ENCODE peak calls at places on chromosome 11, in seven cellular contexts. Q is mammary epithelial cell, Y is pancreas, W is upper lobe of right lung, J is kidney, V is H9, A is endodermal cell. I is an unnamed sample. For H3K4me1, the result is how much of the 10 kb centered on the place peaks cover.

GRCh38 chr11:2215561-2216399 is 44.2 kb upstream of the TH start:
- DNase-seq in Q (no peak), Y (peak), W (peak), J (peak), V (peak), A (peak), I (peak)

GRCh38 chr11:46216040-46216764 is 61.3 kb upstream of the CREB3L1 start:
- DNase-seq in Q (no peak), Y (no peak), W (no peak), J (no peak), V (no peak), A (no peak), I (no peak)

GRCh38 chr11:100855466-100856067 is 168.5 kb downstream of the ARHGAP42 start:
- DNase-seq in Q (peak), Y (no peak), W (no peak), J (no peak), V (no peak), A (no peak), I (no peak)

GRCh38 chr11:75583710-75584658 is 21.9 kb downstream of the SERPINH1 start:
- DNase-seq in Q (no peak), Y (peak), W (peak), J (peak), V (peak), A (peak), I (peak)

GRCh38 chr11:9896902-9897301 is 233.0 kb downstream of the SWAP70 start:
- DNase-seq in Q (no peak), Y (no peak), W (no peak), J (no peak), V (no peak), A (no peak), I (no peak)

GRCh38 chr11:125211191-125211953 is 46.8 kb downstream of the PKNOX2 start:
- DNase-seq in Q (no peak), Y (no peak), W (no peak), J (no peak), V (no peak), A (peak), I (no peak)

GRCh38 chr11:45217991-45218390 is 68.2 kb downstream of the SYT13 start:
- DNase-seq in Q (peak), Y (no peak), W (no peak), J (no peak), V (no peak), A (no peak), I (no peak)

GRCh38 chr11:111205622-111206385 is 39.7 kb upstream of the POU2AF2 start:
- DNase-seq in Q (no peak), Y (no peak), W (no peak), J (no peak), V (no peak), A (no peak), I (no peak)

GRCh38 chr11:103397369-103397768 is 288.1 kb downstream of the DYNC2H1 start:
- DNase-seq in Q (no peak), Y (no peak), W (no peak), J (no peak), V (no peak), A (no peak), I (no peak)

GRCh38 chr11:114678125-114679036 is at the start of gene NXPE2:
- DNase-seq in Q (peak), Y (no peak), W (no peak), J (no peak), V (no peak), A (no peak), I (no peak)

GRCh38 chr11:111334495-111335123 is 36.3 kb downstream of the POU2AF3 start:
- DNase-seq in Q (no peak), Y (peak), W (no peak), J (no peak), V (no peak), A (peak), I (no peak)

GRCh38 chr11:131817701-131818188 is 447.3 kb downstream of the NTM start:
- DNase-seq in Q (no peak), Y (no peak), W (no peak), J (no peak), V (no peak), A (no peak), I (no peak)

GRCh38 chr11:86346513-86346912 is 28.2 kb upstream of the CCDC81 start:
- DNase-seq in Q (no peak), Y (no peak), W (no peak), J (no peak), V (no peak), A (no peak), I (no peak)

GRCh38 chr11:94987378-94987777 is 13.9 kb downstream of the KDM4D start:
- DNase-seq in Q (no peak), Y (no peak), W (no peak), J (no peak), V (no peak), A (no peak), I (no peak)

GRCh38 chr11:113579292-113579940 is 104.2 kb upstream of the DRD2 start:
- DNase-seq in Q (no peak), Y (no peak), W (no peak), J (no peak), V (no peak), A (peak), I (no peak)

GRCh38 chr11:19382131-19382611 is 141.4 kb upstream of the E2F8 start:
- DNase-seq in Q (no peak), Y (no peak), W (no peak), J (no peak), V (no peak), A (no peak), I (no peak)

GRCh38 chr11:69638941-69639681 is 1.8 kb upstream of the CCND1 start:
- DNase-seq in Q (peak), Y (peak), W (peak), J (peak), V (peak), A (peak), I (peak)

GRCh38 chr11:119697882-119698281 is 31.1 kb downstream of the NECTIN1 start:
- DNase-seq in Q (no peak), Y (peak), W (no peak), J (no peak), V (no peak), A (no peak), I (no peak)

GRCh38 chr11:119700030-119700429 is 29.0 kb downstream of the NECTIN1 start:
- DNase-seq in Q (no peak), Y (peak), W (no peak), J (no peak), V (no peak), A (no peak), I (no peak)

GRCh38 chr11:119697445-119697844 is 31.6 kb downstream of the NECTIN1 start:
- DNase-seq in Q (no peak), Y (no peak), W (no peak), J (no peak), V (no peak), A (no peak), I (no peak)

GRCh38 chr11:119700536-119701346 is 28.3 kb downstream of the NECTIN1 start:
- DNase-seq in Q (peak), Y (peak), W (peak), J (no peak), V (no peak), A (no peak), I (no peak)

DNA sequence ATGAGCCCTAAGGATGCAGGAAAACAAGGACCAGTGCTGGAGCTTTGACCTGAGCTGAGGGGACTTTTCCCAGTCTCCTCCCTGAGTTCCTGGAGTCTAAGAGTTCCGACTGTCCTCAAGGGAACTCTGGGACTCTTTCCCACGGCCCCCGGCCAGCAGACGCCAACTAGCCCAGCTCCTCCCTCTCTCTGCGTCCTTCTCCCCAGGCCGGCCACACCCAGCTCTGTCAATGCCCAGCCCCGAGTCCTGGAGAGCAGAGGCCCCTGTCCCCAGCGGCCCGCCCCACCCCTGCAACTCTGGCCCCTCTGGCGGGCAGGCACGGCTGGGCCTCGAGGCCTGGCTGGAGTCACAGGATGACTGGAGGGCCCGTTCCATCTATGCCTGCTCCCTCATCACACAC is 29.8 kb downstream of the NECTIN1 start:
- DNase-seq in Q (peak), Y (peak), W (peak), J (peak), V (no peak), A (no peak), I (no peak)
- H3K4me1 ChIP-seq in Q (half or more), Y (under half), W (under half), J (under half), V (under half), A (under half), I (under half)

DNA sequence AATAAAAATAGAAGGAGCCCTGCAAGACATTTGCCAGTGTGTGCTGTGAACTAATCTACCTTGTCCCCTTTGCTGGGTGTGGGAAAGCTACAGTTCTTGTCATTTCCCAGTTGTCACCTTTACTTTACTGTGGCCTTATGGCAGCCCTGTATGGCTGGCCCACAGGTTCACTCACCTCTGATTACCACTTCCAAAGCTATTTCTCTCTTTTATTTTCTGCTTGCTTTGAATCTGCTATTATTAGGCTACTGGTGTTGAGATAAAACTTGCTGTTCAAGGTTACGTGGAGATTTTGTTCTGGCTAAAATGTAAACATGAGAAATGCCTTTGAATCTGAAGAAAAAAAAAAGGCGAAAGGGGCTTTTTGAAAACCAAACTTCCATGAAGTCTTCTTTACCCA is 9.6 kb upstream of the CABP2 start:
- DNase-seq in Q (no peak), Y (no peak), W (no peak), J (no peak), V (no peak), A (no peak), I (no peak)
- H3K27ac ChIP-seq in Q (no peak), Y (peak), W (no peak), J (no peak), V (no peak), A (no peak), I (no peak)

DNA sequence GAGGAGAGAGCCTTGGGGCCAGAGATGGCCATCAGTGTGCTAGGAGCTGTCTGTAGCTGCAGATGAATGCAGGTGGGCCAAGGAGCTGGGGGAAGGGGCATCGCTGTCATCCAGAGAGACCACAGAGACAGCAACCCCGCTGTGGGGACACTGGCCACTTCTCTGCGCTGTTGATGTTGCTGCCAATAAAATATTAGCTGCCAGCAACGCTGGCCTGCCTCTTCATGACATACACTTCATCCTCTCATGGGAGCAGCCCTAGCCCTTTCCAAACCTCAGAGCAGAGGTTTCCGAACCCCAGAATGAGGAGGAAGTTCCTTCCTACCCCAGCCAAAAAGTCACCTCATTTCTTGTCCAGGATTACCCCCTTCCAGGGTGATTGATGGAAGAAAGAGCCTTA is 106.2 kb downstream of the PARVA start:
- DNase-seq in Q (no peak), Y (no peak), W (no peak), J (no peak), V (no peak), A (peak), I (no peak)
- H3K4me1 ChIP-seq in Q (under half), Y (under half), W (under half), J (under half), V (under half), A (under half), I (under half)

DNA sequence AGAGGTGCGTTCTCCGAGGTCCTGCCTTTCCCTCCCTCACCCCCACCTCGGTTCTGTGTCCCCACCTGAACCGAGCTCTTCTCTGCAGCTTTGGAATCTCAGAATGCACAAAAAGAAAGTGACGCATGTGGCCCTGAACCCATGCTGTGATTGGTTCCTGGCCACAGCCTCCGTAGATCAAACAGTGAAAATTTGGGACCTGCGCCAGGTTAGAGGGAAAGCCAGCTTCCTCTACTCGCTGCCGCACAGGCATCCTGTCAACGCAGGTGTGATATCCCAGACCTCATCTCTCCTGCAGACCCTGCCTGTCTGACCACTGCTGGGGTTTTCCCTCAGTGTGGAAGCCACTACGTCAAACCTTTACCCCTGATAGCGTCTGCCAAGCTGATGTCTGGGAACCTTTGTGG is 13.9 kb downstream of the ACP2 start:
- DNase-seq in Q (no peak), Y (peak), W (no peak), J (no peak), V (no peak), A (no peak), I (peak)
- H3K27ac ChIP-seq in Q (peak), Y (peak), W (no peak), J (no peak), V (no peak), A (no peak), I (peak)

GRCh38 chr11:129279326-129280026 is 87.4 kb upstream of the ARHGAP32 start:
- DNase-seq in Q (peak), Y (peak), W (peak), J (peak), V (peak), A (peak), I (peak)
- H3K4me1 ChIP-seq in Q (under half), Y (under half), W (under half), J (under half), V (under half), A (under half), I (under half)

GRCh38 chr11:96271777-96272176 is 71.2 kb downstream of the MAML2 start:
- DNase-seq in Q (no peak), Y (no peak), W (no peak), J (no peak), V (no peak), A (no peak), I (no peak)
- H3K27ac ChIP-seq in Q (no peak), Y (no peak), W (peak), J (peak), V (no peak), A (no peak), I (no peak)